ENCODE peak calls at places on chromosomes 12 and 14, in six cellular contexts. One of them, this sample, is unnamed.

GRCh38 chr12:53334822-53335221 is 1.3 kb downstream of the SP7 start:
- DNase-seq in MM.1S: no peak
- DNase-seq in Daoy: no peak
- DNase-seq in DMS53: no peak
- DNase-seq in germinal center: no peak
- DNase-seq in HEK293T: no peak
- DNase-seq in this sample: no peak

GRCh38 chr12:46268349-46268616 is 560 bp downstream of the SLC38A1 start:
- DNase-seq in MM.1S: no peak
- DNase-seq in Daoy: no peak
- DNase-seq in DMS53: no peak
- DNase-seq in germinal center: no peak
- DNase-seq in HEK293T: no peak
- DNase-seq in this sample: no peak

GRCh38 chr14:75048101-75048500 is 3.2 kb downstream of the MLH3 start:
- DNase-seq in MM.1S: no peak
- DNase-seq in Daoy: no peak
- DNase-seq in DMS53: no peak
- DNase-seq in germinal center: no peak
- DNase-seq in HEK293T: no peak
- DNase-seq in this sample: no peak

GRCh38 chr12:128790221-128790620 is 33.5 kb downstream of the SLC15A4 start:
- DNase-seq in MM.1S: no peak
- DNase-seq in Daoy: no peak
- DNase-seq in DMS53: no peak
- DNase-seq in germinal center: no peak
- DNase-seq in HEK293T: no peak
- DNase-seq in this sample: no peak

GRCh38 chr14:89139404-89140247 is 277.4 kb downstream of the FOXN3 start:
- DNase-seq in MM.1S: no peak
- DNase-seq in Daoy: no peak
- DNase-seq in DMS53: peak; percentile 52
- DNase-seq in germinal center: no peak
- DNase-seq in HEK293T: no peak
- DNase-seq in this sample: no peak

GRCh38 chr14:34053666-34054065 is 102.8 kb upstream of the EGLN3 start:
- DNase-seq in MM.1S: no peak
- DNase-seq in Daoy: peak; percentile 59
- DNase-seq in DMS53: no peak
- DNase-seq in germinal center: no peak
- DNase-seq in HEK293T: no peak
- DNase-seq in this sample: peak; percentile 34

GRCh38 chr12:10940389-10940788 is 1.3 kb upstream of the TAS2R14 start:
- DNase-seq in MM.1S: no peak
- DNase-seq in Daoy: peak; percentile 1
- DNase-seq in DMS53: no peak
- DNase-seq in germinal center: no peak
- DNase-seq in HEK293T: no peak
- DNase-seq in this sample: no peak

GRCh38 chr14:39766397-39767000 is 334.3 kb upstream of the FBXO33 start:
- DNase-seq in MM.1S: no peak
- DNase-seq in Daoy: no peak
- DNase-seq in DMS53: peak; percentile 7
- DNase-seq in germinal center: no peak
- DNase-seq in HEK293T: no peak
- DNase-seq in this sample: no peak

GRCh38 chr14:61347771-61348443 is 26.5 kb downstream of the PRKCH start:
- DNase-seq in MM.1S: no peak
- DNase-seq in Daoy: no peak
- DNase-seq in DMS53: no peak
- DNase-seq in germinal center: no peak
- DNase-seq in HEK293T: no peak
- DNase-seq in this sample: no peak

GRCh38 chr12:122106891-122107660 is 28.5 kb downstream of the MLXIP start:
- DNase-seq in MM.1S: no peak
- DNase-seq in Daoy: peak; percentile 82
- DNase-seq in DMS53: peak; percentile 91
- DNase-seq in germinal center: no peak
- DNase-seq in HEK293T: no peak
- DNase-seq in this sample: no peak

GRCh38 chr14:55389330-55389729 is 22.3 kb downstream of the ATG14 start:
- DNase-seq in MM.1S: no peak
- DNase-seq in Daoy: peak; percentile 34
- DNase-seq in DMS53: no peak
- DNase-seq in germinal center: no peak
- DNase-seq in HEK293T: no peak
- DNase-seq in this sample: no peak

GRCh38 chr12:58346032-58346632 is 404.8 kb downstream of the ATP23 start:
- DNase-seq in MM.1S: peak; percentile 49
- DNase-seq in Daoy: peak; percentile 26
- DNase-seq in DMS53: peak; percentile 72
- DNase-seq in germinal center: peak; percentile 23
- DNase-seq in HEK293T: peak; percentile 31
- DNase-seq in this sample: peak; percentile 52

GRCh38 chr14:51950007-51950406 is 39.3 kb upstream of the RTRAF start:
- DNase-seq in MM.1S: no peak
- DNase-seq in Daoy: no peak
- DNase-seq in DMS53: no peak
- DNase-seq in germinal center: no peak
- DNase-seq in HEK293T: no peak
- DNase-seq in this sample: no peak

GRCh38 chr12:11969437-11970154 is 101.1 kb upstream of the BCL2L14 start:
- DNase-seq in MM.1S: no peak
- DNase-seq in Daoy: no peak
- DNase-seq in DMS53: peak; percentile 55
- DNase-seq in germinal center: no peak
- DNase-seq in HEK293T: no peak
- DNase-seq in this sample: peak; percentile 45